ENCODE peak calls at places on chromosomes 16 and 17, in five cellular contexts. K is CD4-positive, alpha-beta T cell; I is H54; Q is ACHN; W is T-helper 1 cell. F is an unnamed sample.

GRCh38 chr16:84379008-84379730 is 10.8 kb downstream of the ATP2C2 start:
- DNase-seq in K (no peak), I (no peak), Q (no peak), W (no peak), F (no peak)

GRCh38 chr16:65964752-65965151 is 401.7 kb upstream of the CDH5 start:
- DNase-seq in K (no peak), I (no peak), Q (no peak), W (no peak), F (no peak)

GRCh38 chr16:15810411-15810810 is 46.4 kb downstream of the MYH11 start:
- DNase-seq in K (no peak), I (no peak), Q (no peak), W (no peak), F (no peak)

GRCh38 chr16:81283044-81283443 is 31.7 kb upstream of the GAN start:
- DNase-seq in K (no peak), I (no peak), Q (no peak), W (no peak), F (no peak)

GRCh38 chr16:73277066-73277465 is 229.1 kb upstream of the ZFHX3 start:
- DNase-seq in K (no peak), I (no peak), Q (no peak), W (no peak), F (no peak)

GRCh38 chr17:55986817-55987216 is 166.5 kb upstream of the ANKFN1 start:
- DNase-seq in K (no peak), I (no peak), Q (no peak), W (no peak), F (no peak)

GRCh38 chr17:7330099-7331015 is 1.2 kb upstream of the NEURL4 start:
- DNase-seq in K (peak; percentile 67), I (peak; percentile 88), Q (peak; percentile 88), W (peak; percentile 60), F (peak; percentile 79)

GRCh38 chr17:56142325-56142724 is 10.9 kb upstream of the ANKFN1 start:
- DNase-seq in K (no peak), I (no peak), Q (no peak), W (no peak), F (no peak)

GRCh38 chr17:33950061-33950460 is 305.0 kb upstream of the CCL2 start:
- DNase-seq in K (no peak), I (no peak), Q (no peak), W (no peak), F (no peak)

GRCh38 chr17:33204156-33204555 is 88.9 kb downstream of the ASIC2 start:
- DNase-seq in K (no peak), I (no peak), Q (no peak), W (no peak), F (no peak)

GRCh38 chr17:27529230-27529796 is 73.1 kb downstream of the KSR1 start:
- DNase-seq in K (no peak), I (no peak), Q (peak; percentile 16), W (no peak), F (no peak)

GRCh38 chr17:50212121-50212843 is 10.9 kb upstream of the COL1A1 start:
- DNase-seq in K (no peak), I (no peak), Q (no peak), W (no peak), F (no peak)

GRCh38 chr17:13353590-13353989 is 248.1 kb downstream of the HS3ST3A1 start:
- DNase-seq in K (no peak), I (no peak), Q (no peak), W (no peak), F (no peak)

GRCh38 chr16:50311891-50312501 is 45.6 kb downstream of the ADCY7 start:
- DNase-seq in K (no peak), I (no peak), Q (no peak), W (no peak), F (no peak)

GRCh38 chr17:80965606-80966005 is 26.0 kb upstream of the CHMP6 start:
- DNase-seq in K (no peak), I (no peak), Q (no peak), W (no peak), F (no peak)

GRCh38 chr17:75604034-75604695 is 16.6 kb downstream of the MYO15B start:
- DNase-seq in K (no peak), I (no peak), Q (no peak), W (no peak), F (no peak)

GRCh38 chr17:54935487-54935886 is 33.0 kb downstream of the COX11 start:
- DNase-seq in K (no peak), I (no peak), Q (no peak), W (no peak), F (no peak)

GRCh38 chr16:80309178-80309577 is 231.6 kb upstream of the DYNLRB2 start:
- DNase-seq in K (no peak), I (no peak), Q (no peak), W (no peak), F (no peak)

GRCh38 chr16:89606006-89606405 is 7.4 kb upstream of the DPEP1 start:
- DNase-seq in K (no peak), I (no peak), Q (no peak), W (no peak), F (no peak)